ENCODE peak calls at places on chromosomes 16 and 17, in six cellular contexts. S is AG04450, G is AG10803, F is tibial nerve, P is NB4, H is left ventricle myocardium inferior. D is an unnamed sample.

GRCh38 chr16:15643453-15644305 is 725 bp upstream of the MARF1 start:
- DNase-seq in P (peak), S (peak), F (no peak), G (peak), H (no peak), D (no peak)

GRCh38 chr16:56257260-56257659 is 66.0 kb downstream of the GNAO1 start:
- DNase-seq in P (no peak), H (peak), G (no peak), F (peak), S (no peak), D (no peak)

GRCh38 chr16:1428511-1428910 is 2.4 kb upstream of the PERCC1 start:
- DNase-seq in P (peak), S (no peak), G (no peak), H (no peak), F (no peak), D (no peak)

GRCh38 chr16:23368469-23368868 is 66.4 kb downstream of the SCNN1B start:
- DNase-seq in S (no peak), G (no peak), P (no peak), H (no peak), F (no peak), D (no peak)

GRCh38 chr16:19210175-19210924 is 42.3 kb downstream of the SYT17 start:
- DNase-seq in F (no peak), S (peak), G (no peak), P (peak), H (no peak), D (no peak)

GRCh38 chr16:56631832-56632159 is 663 bp upstream of the MT1M start:
- DNase-seq in S (no peak), F (no peak), H (no peak), P (no peak), G (no peak), D (no peak)

GRCh38 chr17:40191237-40192208 is 14.3 kb downstream of the RAPGEFL1 start:
- DNase-seq in H (peak), P (peak), G (peak), F (peak), S (no peak), D (no peak)

GRCh38 chr16:53821487-53821886 is 117.5 kb downstream of the FTO start:
- DNase-seq in S (no peak), F (no peak), G (peak), P (no peak), H (no peak), D (no peak)

GRCh38 chr17:63774141-63774981 is at the start of gene DDX42:
- DNase-seq in P (no peak), F (peak), G (peak), S (no peak), H (peak), D (no peak)

GRCh38 chr16:67663151-67663876 is 2.6 kb downstream of the PARD6A start:
- DNase-seq in H (no peak), F (no peak), G (no peak), S (no peak), P (peak), D (no peak)

GRCh38 chr17:78925662-78926555 is 722 bp upstream of the TIMP2 start:
- DNase-seq in G (peak), H (peak), F (peak), P (peak), S (peak), D (no peak)

GRCh38 chr16:17161034-17161433 is 309.7 kb downstream of the XYLT1 start:
- DNase-seq in S (no peak), G (no peak), F (no peak), H (no peak), P (no peak), D (no peak)

GRCh38 chr16:49910761-49911160 is 54.8 kb upstream of the ZNF423 start:
- DNase-seq in G (no peak), H (no peak), P (no peak), S (no peak), F (no peak), D (no peak)

GRCh38 chr16:49914697-49915096 is 58.8 kb upstream of the ZNF423 start:
- DNase-seq in F (no peak), H (no peak), P (no peak), S (no peak), G (no peak), D (no peak)

GRCh38 chr16:49912688-49913087 is 56.8 kb upstream of the ZNF423 start:
- DNase-seq in H (no peak), S (no peak), G (no peak), F (no peak), P (no peak), D (no peak)

DNA sequence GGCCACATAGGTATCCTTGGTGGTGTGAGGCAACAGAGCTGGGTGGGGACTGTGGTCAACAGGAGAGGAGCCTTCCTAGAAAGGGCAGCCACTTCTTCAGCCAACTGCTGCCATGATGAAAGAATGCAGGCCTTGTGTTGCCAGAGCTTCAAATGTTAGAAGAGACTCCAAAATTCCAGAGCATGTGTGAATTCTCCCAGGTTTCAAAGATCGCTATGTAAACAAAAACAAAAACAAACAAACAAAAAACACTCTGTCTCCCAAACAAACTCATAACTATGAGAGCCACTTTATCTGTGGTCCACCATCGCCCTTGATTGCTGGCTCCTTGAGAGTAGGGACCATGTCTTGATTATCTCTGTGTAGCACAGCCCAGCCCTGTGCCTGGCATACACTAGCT is 55.5 kb upstream of the ZNF423 start:
- DNase-seq in G (no peak), S (no peak), P (no peak), F (no peak), H (no peak), D (no peak)
- H3K4me3 ChIP-seq in G (no peak), S (no peak), P (no peak), F (no peak), H (no peak), D (no peak)

DNA sequence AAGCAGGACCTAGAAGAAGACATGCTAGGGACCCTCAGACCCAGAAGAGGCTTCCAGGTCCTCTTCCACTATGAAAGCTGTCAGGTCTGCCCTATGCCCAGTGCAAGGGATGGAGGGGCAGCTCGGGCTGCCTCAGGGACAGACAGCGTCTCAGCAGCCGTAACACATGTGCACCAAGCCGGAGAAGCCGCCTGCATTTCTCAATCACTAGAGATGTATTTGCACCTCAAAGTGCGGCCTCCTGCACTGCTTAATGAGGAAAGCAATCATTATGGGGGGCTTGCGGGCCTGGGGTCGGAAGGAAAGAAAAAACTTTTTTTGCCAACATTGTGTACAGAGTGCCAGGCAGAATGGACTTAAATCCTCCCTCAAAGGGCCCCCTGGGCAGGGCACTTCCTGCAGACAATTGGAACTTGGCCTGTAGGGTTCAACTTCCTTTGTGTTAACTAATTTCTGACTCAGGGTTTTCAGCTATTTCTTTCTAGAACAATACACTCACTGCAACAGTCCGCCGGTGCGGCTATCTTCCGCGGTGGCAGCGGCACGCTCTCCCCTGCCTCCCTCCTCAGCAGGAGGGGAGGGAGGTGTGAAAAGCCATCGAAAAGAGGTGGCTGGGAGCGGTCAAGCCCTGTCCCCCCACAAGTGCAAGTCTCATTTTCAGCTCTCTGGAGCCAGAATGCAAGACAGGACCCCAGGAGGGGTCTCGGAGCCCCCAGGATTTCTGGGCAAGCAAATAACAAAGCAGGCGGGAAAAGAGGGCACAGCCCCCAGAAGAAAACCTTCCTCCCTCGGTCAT is 101.2 kb downstream of the ZNF423 start:
- DNase-seq in G (peak), P (peak), S (no peak), F (no peak), H (peak), D (no peak)
- TF ChIP-seq CTCF in G (no peak), P (no peak), S (no peak), F (no peak), H (no peak), D (no peak)

GRCh38 chr17:74776044-74776962 is at the start of gene NAT9:
- DNase-seq in H (peak), S (peak), G (peak), P (peak), F (peak), D (peak)

GRCh38 chr17:74773871-74774286 is 2.3 kb downstream of the NAT9 start:
- DNase-seq in G (peak), H (no peak), P (peak), S (no peak), F (no peak), D (no peak)

GRCh38 chr17:74773414-74773813 is 2.7 kb downstream of the NAT9 start:
- DNase-seq in P (no peak), G (no peak), F (no peak), H (no peak), S (no peak), D (no peak)

GRCh38 chr17:74776990-74777389 is 845 bp upstream of the NAT9 start:
- DNase-seq in P (peak), S (no peak), F (no peak), G (no peak), H (no peak), D (no peak)

GRCh38 chr17:74775409-74776043 is 619 bp downstream of the NAT9 start:
- DNase-seq in G (no peak), H (no peak), F (no peak), S (no peak), P (no peak), D (no peak)
- H3K4me3 ChIP-seq in G (peak), H (peak), F (peak), S (peak), P (peak), D (peak)

GRCh38 chr17:31388770-31389672 is 2.5 kb upstream of the RAB11FIP4 start:
- DNase-seq in F (no peak), P (peak), G (no peak), S (no peak), H (no peak), D (no peak)
- TF ChIP-seq CTCF in F (peak), P (peak), G (peak), S (peak), H (peak), D (peak)

GRCh38 chr17:81235822-81236740 is 2.8 kb downstream of the TEPSIN start:
- DNase-seq in P (no peak), F (no peak), S (no peak), G (no peak), H (no peak), D (no peak)
- H3K4me3 ChIP-seq in P (no peak), F (no peak), S (no peak), G (no peak), H (no peak), D (no peak)

GRCh38 chr17:47727704-47728036 is 5.4 kb upstream of the TBX21 start:
- DNase-seq in P (no peak), G (no peak), H (no peak), S (no peak), F (no peak), D (no peak)

GRCh38 chr17:47728214-47728877 is 4.7 kb upstream of the TBX21 start:
- DNase-seq in F (no peak), P (no peak), S (no peak), G (no peak), H (no peak), D (no peak)

GRCh38 chr17:47724705-47725104 is 8.3 kb upstream of the TBX21 start:
- DNase-seq in F (no peak), H (no peak), G (no peak), S (no peak), P (no peak), D (no peak)

GRCh38 chr17:47726796-47727703 is 6.0 kb upstream of the TBX21 start:
- DNase-seq in H (no peak), F (no peak), S (no peak), G (no peak), P (no peak), D (no peak)

DNA sequence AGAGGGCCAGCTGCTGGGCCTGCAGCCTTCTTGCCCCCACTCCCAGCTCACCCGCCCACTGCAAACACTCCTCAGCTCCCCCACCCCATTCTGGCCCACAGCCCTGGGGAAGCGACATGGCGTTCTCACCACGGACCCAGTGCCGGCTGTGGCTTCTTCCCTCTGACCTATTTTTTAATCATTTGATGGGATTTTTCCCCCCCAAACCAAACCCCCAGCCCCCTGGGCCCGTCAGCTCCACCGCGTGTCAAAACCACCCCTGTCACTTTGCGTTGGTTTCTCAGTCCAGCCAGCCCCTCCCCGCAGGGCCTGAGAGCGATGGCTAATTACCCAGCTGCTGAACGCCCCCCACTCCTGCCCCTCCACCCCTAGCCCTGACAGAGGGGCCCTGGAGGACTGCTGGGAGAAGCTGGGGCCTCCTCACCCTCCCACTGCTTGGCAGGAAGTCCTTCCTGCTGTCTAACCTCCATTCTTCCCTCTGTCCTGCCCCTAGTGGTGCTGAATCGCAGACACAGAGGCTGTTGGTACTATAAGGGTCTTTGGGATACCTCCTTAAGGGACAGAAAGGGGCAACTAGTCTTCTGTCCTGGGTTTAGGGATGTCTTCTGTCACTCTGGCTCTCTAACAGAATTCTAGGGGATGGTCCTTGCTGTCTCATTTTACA is 7.5 kb upstream of the TBX21 start:
- DNase-seq in G (no peak), F (no peak), H (no peak), P (no peak), S (no peak), D (no peak)
- TF ChIP-seq CTCF in G (peak), F (no peak), H (no peak), P (peak), S (peak), D (no peak)

DNA sequence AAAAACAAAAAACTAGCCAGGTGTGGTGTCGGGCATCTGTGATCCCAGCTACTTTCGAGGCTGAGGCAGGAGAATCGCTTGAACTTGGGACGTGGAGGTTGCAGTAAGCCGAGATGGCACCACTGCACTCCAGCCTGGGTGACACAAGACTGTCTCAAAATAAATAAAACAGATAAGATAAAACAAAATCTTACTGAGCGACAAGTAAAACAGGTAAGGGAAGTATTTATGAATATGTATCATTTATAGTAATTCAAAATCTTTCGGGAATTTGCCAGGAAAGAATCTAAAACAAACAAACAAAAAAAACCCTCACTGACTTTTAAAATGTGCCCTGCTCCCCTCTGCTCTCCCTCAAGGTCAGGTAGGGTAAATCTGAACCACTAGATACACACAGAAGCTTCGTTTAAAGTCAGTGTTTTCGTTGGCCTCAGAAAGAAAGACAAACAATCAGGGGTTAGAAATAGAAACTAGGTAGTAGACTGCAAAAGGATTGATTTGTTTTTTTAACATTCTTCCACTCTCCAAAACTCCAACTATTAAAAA is 2.1 kb downstream of the PRPSAP1 start:
- DNase-seq in G (no peak), H (no peak), F (no peak), S (no peak), P (no peak), D (no peak)
- H3K4me3 ChIP-seq in G (no peak), H (peak), F (no peak), S (no peak), P (no peak), D (no peak)